ENCODE peak calls at places on chromosomes 16 and 17, in ten cellular contexts. L, Z, K, A, D, E, R, N, S and X are unnamed samples.

GRCh38 chr17:8021565-8022357 is 17.1 kb upstream of the ALOX15B start:
- DNase-seq in L (no peak), Z (no peak), K (no peak), A (no peak), D (no peak), E (no peak), R (no peak), N (no peak), S (no peak), X (no peak)

GRCh38 chr17:78172284-78173024 is 4.1 kb downstream of the SYNGR2 start:
- DNase-seq in L (no peak), Z (peak), K (no peak), A (no peak), D (peak), E (no peak), R (no peak), N (no peak), S (no peak), X (peak)

GRCh38 chr17:81488276-81488860 is 24.2 kb downstream of the ACTG1 start:
- DNase-seq in L (no peak), Z (no peak), K (no peak), A (no peak), D (no peak), E (no peak), R (no peak), N (no peak), S (no peak), X (no peak)

GRCh38 chr17:7260601-7261376 is 1.5 kb downstream of the CLDN7 start:
- DNase-seq in L (no peak), Z (peak), K (peak), A (no peak), D (peak), E (no peak), R (peak), N (peak), S (no peak), X (no peak)

GRCh38 chr17:78359216-78359935 is 501 bp downstream of the SOCS3 start:
- DNase-seq in L (no peak), Z (no peak), K (peak), A (no peak), D (no peak), E (peak), R (peak), N (peak), S (no peak), X (peak)

GRCh38 chr17:79038545-79039135 is 14.7 kb downstream of the C1QTNF1 start:
- DNase-seq in L (peak), Z (no peak), K (no peak), A (peak), D (no peak), E (no peak), R (no peak), N (no peak), S (peak), X (no peak)

GRCh38 chr16:23236983-23237382 is 54.4 kb downstream of the SCNN1G start:
- DNase-seq in L (no peak), Z (no peak), K (no peak), A (no peak), D (no peak), E (no peak), R (no peak), N (no peak), S (no peak), X (no peak)

GRCh38 chr17:35846055-35846809 is 22.5 kb downstream of the HEATR9 start:
- DNase-seq in L (peak), Z (no peak), K (no peak), A (no peak), D (no peak), E (no peak), R (no peak), N (no peak), S (peak), X (no peak)

GRCh38 chr17:491086-492014 is 138.7 kb upstream of the RPH3AL start:
- DNase-seq in L (peak), Z (no peak), K (peak), A (peak), D (peak), E (peak), R (peak), N (peak), S (no peak), X (peak)

GRCh38 chr16:68519225-68519745 is 19.8 kb upstream of the ZFP90 start:
- DNase-seq in L (no peak), Z (no peak), K (no peak), A (no peak), D (no peak), E (no peak), R (no peak), N (no peak), S (no peak), X (no peak)

GRCh38 chr17:39793473-39793872 is 55.7 kb downstream of the GRB7 start:
- DNase-seq in L (no peak), Z (no peak), K (no peak), A (no peak), D (no peak), E (no peak), R (no peak), N (no peak), S (no peak), X (no peak)

GRCh38 chr17:79940381-79941087 is 95.1 kb downstream of the TBC1D16 start:
- DNase-seq in L (no peak), Z (no peak), K (no peak), A (no peak), D (no peak), E (no peak), R (no peak), N (peak), S (no peak), X (no peak)

GRCh38 chr16:64983983-64984382 is 137.9 kb downstream of the CDH11 start:
- DNase-seq in L (peak), Z (no peak), K (no peak), A (no peak), D (no peak), E (peak), R (peak), N (peak), S (no peak), X (no peak)

GRCh38 chr17:6524520-6524919 is 31.8 kb downstream of the PITPNM3 start:
- DNase-seq in L (no peak), Z (no peak), K (no peak), A (no peak), D (no peak), E (no peak), R (no peak), N (no peak), S (no peak), X (no peak)

GRCh38 chr17:59893617-59894100 is 738 bp downstream of the RPS6KB1 start:
- DNase-seq in L (peak), Z (no peak), K (no peak), A (peak), D (no peak), E (no peak), R (no peak), N (peak), S (no peak), X (no peak)

GRCh38 chr17:7404737-7405412 is 978 bp upstream of the TMEM256 start:
- DNase-seq in L (no peak), Z (no peak), K (no peak), A (no peak), D (no peak), E (peak), R (peak), N (no peak), S (no peak), X (no peak)

GRCh38 chr16:30691907-30692306 is 7.1 kb upstream of the SRCAP start:
- DNase-seq in L (no peak), Z (no peak), K (no peak), A (no peak), D (no peak), E (no peak), R (peak), N (no peak), S (no peak), X (no peak)

GRCh38 chr16:84461504-84462295 is 42.8 kb downstream of the MEAK7 start:
- DNase-seq in L (no peak), Z (no peak), K (peak), A (no peak), D (no peak), E (no peak), R (no peak), N (no peak), S (no peak), X (no peak)

GRCh38 chr16:54897930-54898329 is 32.7 kb upstream of the IRX5 start:
- DNase-seq in L (no peak), Z (no peak), K (no peak), A (no peak), D (no peak), E (no peak), R (no peak), N (no peak), S (no peak), X (no peak)

GRCh38 chr17:82298538-82299421 is 18.6 kb downstream of the CD7 start:
- DNase-seq in L (no peak), Z (no peak), K (no peak), A (no peak), D (no peak), E (no peak), R (no peak), N (no peak), S (no peak), X (no peak)

GRCh38 chr16:81639348-81639747 is 139.7 kb upstream of the PLCG2 start:
- DNase-seq in L (no peak), Z (no peak), K (no peak), A (no peak), D (no peak), E (no peak), R (no peak), N (no peak), S (no peak), X (no peak)

GRCh38 chr16:80932725-80933124 is 74.0 kb downstream of the CMC2 start:
- DNase-seq in L (peak), Z (no peak), K (no peak), A (no peak), D (peak), E (no peak), R (no peak), N (no peak), S (peak), X (no peak)

GRCh38 chr17:57295526-57296023 is 39.3 kb downstream of the MSI2 start:
- DNase-seq in L (no peak), Z (no peak), K (no peak), A (no peak), D (no peak), E (no peak), R (no peak), N (no peak), S (peak), X (no peak)

GRCh38 chr17:48472485-48473281 is 42.7 kb upstream of the SKAP1 start:
- DNase-seq in L (peak), Z (no peak), K (no peak), A (no peak), D (no peak), E (no peak), R (no peak), N (no peak), S (no peak), X (no peak)

GRCh38 chr17:48961516-48962233 is 6.7 kb downstream of the GIP start:
- DNase-seq in L (peak), Z (no peak), K (peak), A (no peak), D (no peak), E (no peak), R (peak), N (no peak), S (no peak), X (no peak)

GRCh38 chr17:1492249-1493206 is at the start of gene MYO1C:
- DNase-seq in L (no peak), Z (no peak), K (no peak), A (no peak), D (no peak), E (no peak), R (no peak), N (no peak), S (no peak), X (no peak)

GRCh38 chr17:59498421-59499307 is 66.7 kb upstream of the DHX40 start:
- DNase-seq in L (peak), Z (no peak), K (no peak), A (no peak), D (no peak), E (no peak), R (no peak), N (no peak), S (no peak), X (no peak)

GRCh38 chr16:2846511-2847310 is 11.3 kb downstream of the PRSS22 start:
- DNase-seq in L (peak), Z (no peak), K (no peak), A (no peak), D (no peak), E (no peak), R (no peak), N (no peak), S (peak), X (no peak)

GRCh38 chr16:81313731-81314602 is 795 bp upstream of the GAN start:
- DNase-seq in L (peak), Z (no peak), K (no peak), A (no peak), D (no peak), E (no peak), R (no peak), N (no peak), S (no peak), X (no peak)

GRCh38 chr17:28926366-28926765 is 23.5 kb upstream of the DHRS13 start:
- DNase-seq in L (no peak), Z (no peak), K (no peak), A (no peak), D (no peak), E (no peak), R (no peak), N (no peak), S (no peak), X (no peak)

GRCh38 chr17:77779711-77780539 is 178.6 kb upstream of the TNRC6C start:
- DNase-seq in L (peak), Z (no peak), K (no peak), A (no peak), D (no peak), E (no peak), R (no peak), N (peak), S (no peak), X (no peak)

GRCh38 chr17:73045722-73046121 is 46.8 kb downstream of the SLC39A11 start:
- DNase-seq in L (no peak), Z (no peak), K (no peak), A (no peak), D (no peak), E (no peak), R (no peak), N (no peak), S (no peak), X (no peak)

GRCh38 chr17:61481421-61481820 is 29.2 kb downstream of the TBX4 start:
- DNase-seq in L (no peak), Z (no peak), K (no peak), A (no peak), D (no peak), E (no peak), R (no peak), N (no peak), S (no peak), X (no peak)

GRCh38 chr17:47742319-47743181 is 9.5 kb downstream of the TBX21 start:
- DNase-seq in L (no peak), Z (peak), K (peak), A (peak), D (no peak), E (peak), R (peak), N (peak), S (no peak), X (peak)

GRCh38 chr17:38601539-38602351 is 4.0 kb downstream of the SRCIN1 start:
- DNase-seq in L (no peak), Z (no peak), K (no peak), A (no peak), D (peak), E (no peak), R (peak), N (peak), S (no peak), X (no peak)

GRCh38 chr17:57895382-57896060 is 45.7 kb upstream of the MRPS23 start:
- DNase-seq in L (peak), Z (no peak), K (no peak), A (no peak), D (no peak), E (no peak), R (no peak), N (no peak), S (no peak), X (no peak)

GRCh38 chr17:17140590-17140980 is 65.5 kb downstream of the PLD6 start:
- DNase-seq in L (peak), Z (no peak), K (no peak), A (no peak), D (no peak), E (no peak), R (no peak), N (no peak), S (peak), X (no peak)
- TF ChIP-seq CTCF in L (peak), Z (no peak), K (no peak), A (no peak), D (no peak), E (no peak), R (no peak), N (no peak), S (peak), X (no peak)

GRCh38 chr16:21949713-21950260 is 3.4 kb upstream of the UQCRC2 start:
- DNase-seq in L (no peak), Z (no peak), K (no peak), A (no peak), D (no peak), E (no peak), R (no peak), N (no peak), S (no peak), X (no peak)

GRCh38 chr16:21952793-21953540 is at the start of gene UQCRC2:
- DNase-seq in L (peak), Z (peak), K (peak), A (peak), D (peak), E (peak), R (peak), N (peak), S (peak), X (peak)

GRCh38 chr16:21953541-21953902 is 361 bp downstream of the UQCRC2 start:
- DNase-seq in L (no peak), Z (no peak), K (no peak), A (no peak), D (no peak), E (no peak), R (no peak), N (no peak), S (no peak), X (no peak)

GRCh38 chr16:21952040-21952792 is 945 bp upstream of the UQCRC2 start:
- DNase-seq in L (peak), Z (peak), K (peak), A (peak), D (peak), E (peak), R (peak), N (peak), S (no peak), X (peak)

DNA sequence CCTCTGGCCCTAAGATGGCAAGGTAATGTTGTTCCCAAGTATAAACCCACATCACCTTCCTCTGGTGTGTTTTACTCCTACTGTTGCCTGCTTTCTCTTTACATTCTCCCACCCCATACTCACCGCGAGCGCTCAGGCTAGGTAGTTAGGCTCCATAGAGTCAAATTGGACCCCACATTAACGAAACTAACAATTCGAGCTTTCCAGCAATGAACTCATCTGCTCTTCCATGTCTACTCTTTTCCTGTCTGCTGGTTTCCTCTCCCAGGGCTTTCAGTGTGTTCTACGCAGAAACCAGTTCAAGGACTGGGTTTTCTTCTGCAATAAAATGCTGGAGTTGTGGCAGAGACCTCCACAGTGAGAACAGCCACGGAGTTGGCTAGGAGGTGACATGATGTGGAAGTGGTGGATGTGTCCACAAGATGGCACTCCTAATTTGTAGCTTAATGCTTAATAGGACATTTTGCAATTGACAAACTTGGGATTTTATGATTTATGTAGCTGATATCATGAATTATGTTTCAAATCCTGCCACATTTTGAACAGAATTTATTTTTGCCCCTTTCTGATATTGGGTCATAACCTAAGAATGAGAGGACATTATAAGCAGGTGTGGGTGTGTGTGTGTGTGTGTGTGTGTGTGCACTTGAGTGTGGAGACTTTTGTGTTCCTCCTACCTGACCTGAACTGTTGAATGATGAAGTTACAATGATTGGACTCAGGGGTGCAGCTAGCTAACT is 2.2 kb upstream of the UQCRC2 start:
- DNase-seq in L (peak), Z (no peak), K (no peak), A (peak), D (no peak), E (no peak), R (no peak), N (peak), S (no peak), X (no peak)
- TF ChIP-seq CTCF in L (peak), Z (no peak), K (peak), A (peak), D (peak), E (peak), R (peak), N (peak), S (peak), X (no peak)

DNA sequence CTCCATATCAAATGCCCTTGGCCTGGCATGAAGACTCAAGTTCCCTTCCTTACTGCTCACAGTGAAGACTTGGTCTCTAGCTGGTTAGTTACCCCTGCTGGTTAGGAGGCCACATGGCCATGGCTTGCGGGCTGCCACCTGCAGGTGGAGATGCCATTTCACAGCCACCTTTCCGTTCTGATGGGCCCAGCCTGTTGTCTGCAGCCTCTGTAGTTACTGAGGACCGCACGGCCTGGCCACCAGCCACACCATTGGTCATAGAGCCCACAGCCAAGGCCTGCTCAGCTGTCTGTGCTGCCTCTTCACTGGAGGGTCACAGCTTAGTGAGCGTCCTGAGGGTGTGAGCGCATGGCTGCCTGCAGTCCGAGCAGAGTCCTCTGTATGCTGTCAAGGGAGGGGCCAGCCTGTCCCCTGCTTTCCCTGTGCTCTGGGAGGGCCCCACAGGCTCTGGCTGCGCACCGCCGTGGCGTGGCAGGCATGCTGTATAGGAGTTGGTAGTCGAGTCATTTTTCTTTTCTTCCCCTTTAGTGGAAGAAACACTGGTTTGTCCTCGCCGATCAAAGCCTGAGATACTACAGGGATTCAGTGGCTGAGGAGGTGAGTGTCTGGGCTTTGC is 59.2 kb downstream of the PLD6 start:
- DNase-seq in L (no peak), Z (no peak), K (no peak), A (no peak), D (peak), E (no peak), R (peak), N (peak), S (no peak), X (no peak)
- TF ChIP-seq CTCF in L (peak), Z (no peak), K (peak), A (no peak), D (peak), E (peak), R (peak), N (peak), S (peak), X (no peak)

GRCh38 chr16:75096730-75097129 is 19.9 kb downstream of the LDHD start:
- DNase-seq in L (peak), Z (no peak), K (no peak), A (no peak), D (peak), E (no peak), R (no peak), N (no peak), S (no peak), X (no peak)
- TF ChIP-seq CTCF in L (peak), Z (no peak), K (peak), A (no peak), D (peak), E (peak), R (peak), N (peak), S (peak), X (no peak)

DNA sequence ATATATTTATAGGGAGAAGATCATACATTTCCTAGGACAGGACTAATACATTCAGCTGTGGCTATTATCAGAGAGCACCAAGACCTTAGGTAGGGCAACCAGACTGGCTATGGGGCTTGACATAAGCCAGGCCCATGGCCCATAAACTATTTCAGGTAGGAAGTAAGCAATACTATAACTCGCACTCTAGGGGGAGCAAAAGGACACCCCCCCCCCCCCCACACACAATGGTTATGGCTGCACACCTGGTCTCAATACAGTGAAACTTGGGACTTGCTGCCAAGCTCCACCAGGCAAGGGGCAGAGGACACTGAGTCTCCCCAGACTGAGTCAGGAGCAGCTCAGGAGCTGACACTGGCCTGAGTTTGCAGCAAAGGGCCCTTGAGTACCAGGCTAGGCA is 348.9 kb upstream of the ASIC2 start:
- DNase-seq in L (no peak), Z (no peak), K (no peak), A (no peak), D (no peak), E (no peak), R (no peak), N (no peak), S (no peak), X (no peak)
- TF ChIP-seq CTCF in L (no peak), Z (no peak), K (peak), A (no peak), D (no peak), E (no peak), R (peak), N (no peak), S (no peak), X (no peak)

GRCh38 chr16:1194665-1195392 is 30.2 kb downstream of the TPSG1 start:
- DNase-seq in L (no peak), Z (no peak), K (peak), A (peak), D (no peak), E (peak), R (no peak), N (peak), S (no peak), X (peak)
- TF ChIP-seq CTCF in L (peak), Z (peak), K (peak), A (peak), D (peak), E (peak), R (peak), N (peak), S (peak), X (no peak)

GRCh38 chr16:83400234-83400633 is 407.5 kb upstream of the HSBP1 start:
- DNase-seq in L (no peak), Z (no peak), K (no peak), A (no peak), D (no peak), E (no peak), R (no peak), N (no peak), S (no peak), X (no peak)
- TF ChIP-seq CTCF in L (no peak), Z (no peak), K (peak), A (no peak), D (no peak), E (no peak), R (no peak), N (no peak), S (no peak), X (no peak)